ENCODE peak calls at places on chromosome 1, in four cellular contexts. F is mesendoderm, H is IMR-90, W is H1. U is an unnamed sample.

GRCh38 chr1:22709891-22710687 is 550 bp upstream of the EPHB2 start:
- DNase-seq in H (peak; percentile 64), F (peak; percentile 61), W (no peak), U (peak; percentile 55)

GRCh38 chr1:209567788-209568187 is 15.7 kb upstream of the CAMK1G start:
- DNase-seq in F (no peak), W (no peak), H (peak; percentile 43), U (no peak)

GRCh38 chr1:5992814-5993552 is 758 bp upstream of the NPHP4 start:
- DNase-seq in F (peak; percentile 33), W (no peak), H (no peak), U (no peak)

GRCh38 chr1:172382949-172383348 is 37.5 kb upstream of the C1orf105 start:
- DNase-seq in F (no peak), W (no peak), H (no peak), U (no peak)

GRCh38 chr1:36175137-36176095 is 19.5 kb downstream of the MAP7D1 start:
- DNase-seq in W (no peak), F (peak; percentile 88), H (peak; percentile 56), U (peak; percentile 48)

GRCh38 chr1:88736633-88737248 is 52.7 kb downstream of the PKN2 start:
- DNase-seq in H (peak; percentile 55), F (peak; percentile 87), W (peak; percentile 25), U (peak; percentile 69)

GRCh38 chr1:175687699-175688098 is 55.7 kb downstream of the TNR start:
- DNase-seq in W (no peak), H (no peak), F (peak; percentile 52), U (no peak)

GRCh38 chr1:1752671-1753606 is 25.3 kb downstream of the NADK start:
- DNase-seq in F (peak; percentile 4), W (no peak), H (no peak), U (no peak)

GRCh38 chr1:206794294-206794908 is 22.1 kb upstream of the IL10 start:
- DNase-seq in F (no peak), H (no peak), W (no peak), U (no peak)

GRCh38 chr1:221279146-221279545 is 399.9 kb downstream of the HLX start:
- DNase-seq in W (no peak), F (no peak), H (peak; percentile 47), U (no peak)

GRCh38 chr1:77509051-77509492 is 173.4 kb downstream of the ZZZ3 start:
- DNase-seq in W (no peak), H (no peak), F (no peak), U (no peak)

GRCh38 chr1:227942716-227943261 is 4.9 kb downstream of the WNT9A start:
- DNase-seq in W (no peak), H (no peak), F (no peak), U (no peak)

GRCh38 chr1:114979278-114979891 is 50.2 kb upstream of the TSHB start:
- DNase-seq in H (peak; percentile 52), F (peak; percentile 58), W (no peak), U (peak; percentile 50)

GRCh38 chr1:15932612-15933011 is 43.3 kb downstream of the ZBTB17 start:
- DNase-seq in W (no peak), H (no peak), F (no peak), U (no peak)

GRCh38 chr1:15933684-15934083 is 42.2 kb downstream of the ZBTB17 start:
- DNase-seq in F (no peak), W (no peak), H (no peak), U (no peak)

GRCh38 chr1:15935056-15935950 is 40.6 kb downstream of the ZBTB17 start:
- DNase-seq in H (no peak), W (no peak), F (no peak), U (no peak)

GRCh38 chr1:15936025-15936424 is 39.9 kb downstream of the ZBTB17 start:
- DNase-seq in W (no peak), F (no peak), H (no peak), U (no peak)

DNA sequence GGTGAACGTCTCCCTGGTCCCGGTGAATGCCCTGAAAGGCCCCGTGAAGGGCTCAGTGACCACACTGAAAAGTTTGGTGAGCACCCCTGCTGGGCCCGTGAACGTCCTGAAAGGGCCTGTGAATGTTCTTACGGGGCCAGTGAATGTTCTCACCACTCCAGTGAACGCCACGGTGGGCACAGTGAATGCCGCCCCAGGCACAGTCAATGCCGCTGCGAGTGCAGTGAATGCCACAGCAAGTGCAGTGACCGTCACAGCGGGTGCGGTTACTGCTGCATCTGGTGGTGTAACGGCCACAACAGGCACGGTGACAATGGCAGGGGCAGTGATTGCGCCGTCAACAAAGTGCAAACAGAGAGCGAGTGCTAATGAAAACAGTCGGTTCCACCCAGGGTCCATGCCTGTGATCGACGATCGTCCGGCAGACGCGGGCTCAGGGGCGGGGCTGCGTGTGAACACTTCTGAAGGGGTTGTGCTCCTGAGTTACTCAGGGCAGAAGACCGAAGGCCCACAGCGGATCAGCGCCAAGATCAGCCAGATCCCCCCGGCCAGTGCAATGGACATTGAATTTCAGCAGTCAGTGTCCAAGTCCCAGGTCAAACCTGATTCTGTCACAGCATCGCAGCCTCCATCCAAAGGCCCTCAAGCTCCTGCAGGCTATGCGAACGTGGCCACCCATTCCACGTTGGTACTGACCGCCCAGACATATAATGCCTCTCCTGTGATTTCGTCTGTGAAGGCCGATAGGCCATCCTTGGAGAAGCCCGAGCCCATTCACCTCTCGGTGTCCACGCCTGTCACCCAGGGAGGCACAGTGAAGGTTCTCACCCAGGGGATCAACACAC is 41.5 kb downstream of the ZBTB17 start:
- DNase-seq in W (no peak), F (no peak), H (no peak), U (no peak)
- H3K56ac ChIP-seq in W (no peak overlapping the region), F (no peak overlapping the region), H (no peak overlapping the region), U (no peak overlapping the region)

GRCh38 chr1:64861611-64862010 is 104.7 kb downstream of the JAK1 start:
- DNase-seq in F (peak; percentile 83), H (peak; percentile 17), W (peak; percentile 39), U (peak; percentile 83)
- H4K5ac ChIP-seq in F (no peak overlapping the region), H (no peak overlapping the region), W (no peak overlapping the region), U (no peak overlapping the region)

GRCh38 chr1:113453771-113454083 is 63.4 kb downstream of the MAGI3 start:
- DNase-seq in W (no peak), H (peak; percentile 15), F (no peak), U (no peak)
- H3K56ac ChIP-seq in W (no peak overlapping the region), H (no peak overlapping the region), F (no peak overlapping the region), U (no peak overlapping the region)

DNA sequence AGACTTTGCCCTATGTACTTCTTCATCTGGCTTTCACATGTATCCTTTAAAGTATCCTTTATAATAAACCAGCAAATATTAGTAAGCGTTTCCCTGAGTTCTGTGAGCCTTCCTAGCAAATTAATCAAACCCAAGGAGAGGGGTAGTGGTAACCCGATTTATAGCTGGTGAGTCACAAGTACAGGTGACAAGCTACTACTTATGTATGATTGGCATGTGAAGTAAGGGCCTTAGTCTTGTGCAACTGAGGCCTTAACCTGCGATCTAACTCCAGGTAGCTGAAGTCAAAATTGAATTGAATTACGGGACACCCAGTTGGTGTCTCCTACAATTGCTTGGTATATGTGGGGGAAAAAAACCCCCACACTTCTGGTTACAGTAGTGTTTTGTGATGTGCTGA is 26.0 kb downstream of the SLC16A1 start:
- DNase-seq in H (no peak), F (no peak), W (no peak), U (no peak)
- H4K5ac ChIP-seq in H (no peak overlapping the region), F (no peak overlapping the region), W (no peak overlapping the region), U (no peak overlapping the region)

GRCh38 chr1:21184266-21184665 is 7.6 kb upstream of the EIF4G3 start:
- DNase-seq in H (no peak), W (no peak), F (no peak), U (no peak)
- H3K56ac ChIP-seq in H (no peak overlapping the region), W (no peak overlapping the region), F (no peak overlapping the region), U (no peak overlapping the region)

DNA sequence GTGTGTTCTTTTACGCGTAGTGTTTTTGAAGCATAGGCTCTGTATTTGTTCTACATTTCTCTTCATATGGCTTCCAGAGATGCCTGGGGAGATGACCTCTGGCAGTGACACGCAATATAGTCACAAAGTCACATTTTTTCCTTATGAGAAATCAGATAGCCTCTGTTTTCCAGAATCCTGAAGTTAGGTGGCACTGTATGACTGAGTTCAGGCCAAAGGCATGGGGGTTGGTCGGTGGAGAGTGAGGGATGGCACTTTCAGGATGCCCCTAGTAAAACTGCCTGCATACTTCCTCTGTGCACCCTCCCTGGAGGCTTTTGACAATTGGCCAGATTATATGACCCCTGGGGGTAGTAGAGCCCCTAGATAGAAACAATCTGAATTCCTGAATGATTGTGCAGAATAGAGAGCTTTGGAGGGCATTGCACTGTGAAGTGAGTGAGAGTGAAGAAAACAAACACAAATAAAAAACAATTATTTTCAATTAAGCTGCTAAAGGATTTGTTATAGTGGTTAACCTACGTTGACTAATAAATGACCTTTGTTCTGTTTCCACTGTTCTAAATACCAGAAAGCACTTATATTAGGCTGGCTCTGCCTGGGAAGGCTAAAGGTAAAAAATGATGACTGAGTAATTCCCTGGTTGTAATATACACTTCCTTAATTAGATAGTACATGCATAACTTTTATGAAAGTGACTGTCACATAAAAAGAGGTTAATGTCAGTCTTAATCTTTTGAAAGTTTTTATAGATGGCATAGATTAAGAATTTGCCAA is 1660.8 kb downstream of the PLA2G4A start:
- DNase-seq in H (peak; percentile 55), F (peak; percentile 51), W (no peak), U (peak; percentile 24)
- H4K5ac ChIP-seq in H (no peak overlapping the region), F (no peak overlapping the region), W (no peak overlapping the region), U (no peak overlapping the region)

GRCh38 chr1:14100444-14100843 is 400.5 kb downstream of the PRDM2 start:
- DNase-seq in F (no peak), H (no peak), W (no peak), U (peak; percentile 5)

GRCh38 chr1:14102180-14102579 is 402.2 kb downstream of the PRDM2 start:
- DNase-seq in F (no peak), W (no peak), H (no peak), U (no peak)

GRCh38 chr1:14106679-14107313 is 406.8 kb downstream of the PRDM2 start:
- DNase-seq in W (no peak), F (no peak), H (no peak), U (peak; percentile 8)

GRCh38 chr1:14103878-14104430 is 404.0 kb downstream of the PRDM2 start:
- DNase-seq in W (no peak), F (no peak), H (no peak), U (peak; percentile 11)

DNA sequence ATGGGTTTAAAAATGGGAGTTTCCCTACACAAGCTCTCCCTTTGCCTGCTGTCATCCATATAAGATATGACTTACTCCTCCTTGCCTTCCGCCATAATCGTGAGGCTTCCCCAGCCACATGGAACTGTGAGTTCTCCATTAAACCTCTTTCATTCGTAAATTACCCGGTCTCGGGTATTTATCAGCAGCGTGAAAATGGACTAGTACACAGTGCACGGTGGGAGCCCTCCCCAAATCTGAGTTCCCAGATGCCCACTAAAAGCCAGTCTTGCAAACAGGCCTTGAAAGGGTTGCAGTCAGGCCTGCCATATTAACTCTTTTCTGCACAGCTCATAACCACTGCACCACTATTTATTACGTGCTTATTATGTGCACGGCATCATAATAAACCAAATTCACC is 400.9 kb downstream of the PRDM2 start:
- DNase-seq in W (no peak), H (no peak), F (no peak), U (peak; percentile 1)
- H3K56ac ChIP-seq in W (no peak overlapping the region), H (no peak overlapping the region), F (no peak overlapping the region), U (no peak overlapping the region)

GRCh38 chr1:178046856-178047255 is 47.0 kb upstream of the RASAL2 start:
- DNase-seq in H (no peak), W (no peak), F (no peak), U (no peak)
- H4K5ac ChIP-seq in H (no peak overlapping the region), W (no peak overlapping the region), F (no peak overlapping the region), U (no peak overlapping the region)

GRCh38 chr1:31878018-31878417 is 60.1 kb downstream of the PTP4A2 start:
- DNase-seq in H (no peak), F (no peak), W (no peak), U (no peak)
- H3K56ac ChIP-seq in H (no peak overlapping the region), F (no peak overlapping the region), W (no peak overlapping the region), U (no peak overlapping the region)

U was measured in H9.